ENCODE peak calls at places on chromosomes 2 and 18, in four cellular contexts. G is prostate gland, N is GM20000, P is NCI-H1694. R is an unnamed sample.

GRCh38 chr2:74436804-74437695 is 4.7 kb downstream of the RTKN start:
- DNase-seq in P (no peak), N (no peak), G (no peak), R (no peak)

GRCh38 chr2:100197643-100198153 is 55.3 kb upstream of the AFF3 start:
- DNase-seq in P (no peak), G (peak), N (no peak), R (no peak)

GRCh38 chr18:52326001-52326400 is 14.0 kb upstream of the DCC start:
- DNase-seq in N (no peak), G (no peak), P (no peak), R (no peak)

GRCh38 chr2:3142961-3143571 is 234.6 kb downstream of the EIPR1 start:
- DNase-seq in N (no peak), G (peak), P (no peak), R (no peak)

GRCh38 chr2:67564626-67565025 is 167.5 kb downstream of the ETAA1 start:
- DNase-seq in G (no peak), P (no peak), N (no peak), R (no peak)

GRCh38 chr2:29334723-29335122 is 219.5 kb downstream of the CLIP4 start:
- DNase-seq in P (no peak), N (no peak), G (no peak), R (no peak)

GRCh38 chr2:23809168-23809567 is 117.8 kb downstream of the ATAD2B start:
- DNase-seq in G (no peak), P (no peak), N (no peak), R (no peak)

GRCh38 chr2:9753665-9754531 is 89.4 kb upstream of the TAF1B start:
- DNase-seq in P (no peak), N (peak), G (peak), R (no peak)

GRCh38 chr2:121501070-121501469 is 29.6 kb upstream of the RNU4ATAC start:
- DNase-seq in P (no peak), G (no peak), N (peak), R (no peak)

GRCh38 chr2:71614976-71615768 is 161.8 kb downstream of the DYSF start:
- DNase-seq in G (no peak), P (no peak), N (no peak), R (no peak)

GRCh38 chr2:240458900-240459391 is 23.5 kb downstream of the GPC1 start:
- DNase-seq in N (no peak), P (no peak), G (no peak), R (no peak)

GRCh38 chr2:219645631-219646527 is 18.4 kb downstream of the SLC4A3 start:
- DNase-seq in G (no peak), N (no peak), P (no peak), R (no peak)

GRCh38 chr2:175207741-175208438 is 26.4 kb upstream of the ATP5MC3 start:
- DNase-seq in P (peak), N (no peak), G (peak), R (no peak)

GRCh38 chr18:13392899-13393298 is 174.3 kb downstream of the LDLRAD4 start:
- DNase-seq in N (no peak), G (no peak), P (no peak), R (no peak)